ENCODE peak calls at places on chromosomes 5 and 9, in five cellular contexts. D, C, L, B and V are unnamed samples.

GRCh38 chr5:178674334-178674733 is 47.5 kb upstream of the CLK4 start:
- DNase-seq in L (no peak), D (no peak), C (no peak), B (no peak), V (no peak)

GRCh38 chr5:2102821-2103776 is 220.4 kb upstream of the IRX4 start:
- DNase-seq in L (no peak), C (no peak), B (no peak), D (no peak), V (no peak)

GRCh38 chr5:39063037-39063436 is 11.2 kb downstream of the RICTOR start:
- DNase-seq in B (no peak), C (no peak), L (no peak), D (peak; percentile 45), V (no peak)

GRCh38 chr5:96816430-96816939 is 8.7 kb upstream of the ERAP1 start:
- DNase-seq in B (no peak), L (peak; percentile 59), C (no peak), D (no peak), V (no peak)

GRCh38 chr9:127066775-127067111 is 55.7 kb downstream of the ANGPTL2 start:
- DNase-seq in C (no peak), B (no peak), L (no peak), D (no peak), V (no peak)

GRCh38 chr5:181188700-181189362 is 16.2 kb downstream of the TRIM7 start:
- DNase-seq in L (peak; percentile 81), C (peak; percentile 90), B (peak; percentile 73), D (no peak), V (peak; percentile 81)

GRCh38 chr9:81848472-81848871 is 79.8 kb upstream of the SPATA31D4 start:
- DNase-seq in L (peak; percentile 58), B (no peak), C (peak; percentile 73), D (peak; percentile 55), V (no peak)

GRCh38 chr9:34072868-34073590 is 24.3 kb upstream of the UBAP2 start:
- DNase-seq in B (no peak), L (peak; percentile 64), D (peak; percentile 91), C (no peak), V (no peak)

GRCh38 chr5:53167836-53168235 is 58.3 kb upstream of the MOCS2 start:
- DNase-seq in L (peak; percentile 14), B (peak; percentile 73), D (no peak), C (peak; percentile 36), V (peak; percentile 47)

GRCh38 chr9:109604788-109605187 is 106.7 kb upstream of the PTPN3 start:
- DNase-seq in C (no peak), D (no peak), L (no peak), B (no peak), V (no peak)

GRCh38 chr5:180084638-180085561 is 13.3 kb upstream of the RNF130 start:
- DNase-seq in B (no peak), L (no peak), C (no peak), D (no peak), V (no peak)

GRCh38 chr9:6055213-6055612 is 39.8 kb upstream of the RANBP6 start:
- DNase-seq in C (peak; percentile 86), D (peak; percentile 82), B (no peak), L (peak; percentile 85), V (no peak)

GRCh38 chr5:112492291-112492690 is 73.2 kb upstream of the EPB41L4A start:
- DNase-seq in C (peak; percentile 83), B (no peak), L (peak; percentile 56), D (peak; percentile 69), V (peak; percentile 25)